ENCODE peak calls at places on chromosomes 16 and 17, in eight cellular contexts. L, O, W, I, F, Q, M and V are unnamed samples.

GRCh38 chr16:57564571-57565270 is 22.3 kb downstream of the ADGRG5 start:
- DNase-seq in L (peak), O (peak), W (no peak), I (peak), F (peak), Q (no peak), M (peak), V (peak)

GRCh38 chr16:17434006-17434405 is 36.8 kb downstream of the XYLT1 start:
- DNase-seq in L (no peak), O (peak), W (no peak), I (no peak), F (no peak), Q (no peak), M (no peak), V (no peak)

GRCh38 chr16:852451-853185 is 52.1 kb upstream of the GNG13 start:
- DNase-seq in L (no peak), O (no peak), W (no peak), I (no peak), F (no peak), Q (no peak), M (no peak), V (no peak)

GRCh38 chr17:69607162-69607834 is 192.8 kb downstream of the MAP2K6 start:
- DNase-seq in L (peak), O (peak), W (peak), I (peak), F (peak), Q (peak), M (peak), V (peak)

GRCh38 chr16:59394526-59394925 is 660.4 kb upstream of the GOT2 start:
- DNase-seq in L (no peak), O (no peak), W (no peak), I (no peak), F (no peak), Q (no peak), M (no peak), V (no peak)

GRCh38 chr17:64005734-64006167 is 7.6 kb downstream of the PRR29 start:
- DNase-seq in L (peak), O (no peak), W (peak), I (no peak), F (no peak), Q (peak), M (peak), V (no peak)

GRCh38 chr16:75534560-75535205 is 1.2 kb downstream of the CHST5 start:
- DNase-seq in L (no peak), O (no peak), W (no peak), I (no peak), F (no peak), Q (no peak), M (no peak), V (no peak)

GRCh38 chr17:29929006-29929543 is 953 bp downstream of the SSH2 start:
- DNase-seq in L (no peak), O (peak), W (no peak), I (no peak), F (peak), Q (peak), M (peak), V (peak)

GRCh38 chr16:12250578-12250977 is 274.0 kb downstream of the SNX29 start:
- DNase-seq in L (no peak), O (no peak), W (no peak), I (no peak), F (no peak), Q (no peak), M (no peak), V (no peak)

GRCh38 chr17:58249270-58250133 is 11.1 kb downstream of the LPO start:
- DNase-seq in L (peak), O (peak), W (peak), I (peak), F (peak), Q (peak), M (peak), V (peak)

GRCh38 chr17:82750241-82750905 is 1.5 kb upstream of the TBCD start:
- DNase-seq in L (no peak), O (no peak), W (no peak), I (no peak), F (no peak), Q (no peak), M (no peak), V (no peak)

GRCh38 chr16:6031102-6031501 is 933.5 kb upstream of the EEF2KMT start:
- DNase-seq in L (no peak), O (no peak), W (no peak), I (no peak), F (no peak), Q (no peak), M (no peak), V (no peak)

GRCh38 chr17:68782829-68783228 is 172.4 kb downstream of the ABCA8 start:
- DNase-seq in L (no peak), O (no peak), W (no peak), I (no peak), F (no peak), Q (no peak), M (peak), V (no peak)

GRCh38 chr17:17376362-17376761 is 73.2 kb downstream of the NT5M start:
- DNase-seq in L (no peak), O (peak), W (peak), I (no peak), F (no peak), Q (no peak), M (peak), V (peak)

GRCh38 chr17:59565959-59566324 is 532 bp downstream of the DHX40 start:
- DNase-seq in L (peak), O (peak), W (peak), I (no peak), F (peak), Q (peak), M (peak), V (peak)

GRCh38 chr16:7492122-7492521 is 159.5 kb downstream of the RBFOX1 start:
- DNase-seq in L (no peak), O (no peak), W (no peak), I (no peak), F (no peak), Q (no peak), M (no peak), V (no peak)

GRCh38 chr16:30829130-30830071 is 42.4 kb upstream of the ZNF629 start:
- DNase-seq in L (no peak), O (no peak), W (no peak), I (no peak), F (no peak), Q (peak), M (peak), V (no peak)

GRCh38 chr16:35255186-35255803 is 1795.9 kb downstream of the TP53TG3F start:
- DNase-seq in L (no peak), O (no peak), W (no peak), I (no peak), F (no peak), Q (no peak), M (no peak), V (no peak)

GRCh38 chr17:73476890-73477350 is 165.1 kb upstream of the CDC42EP4 start:
- DNase-seq in L (no peak), O (no peak), W (no peak), I (no peak), F (no peak), Q (no peak), M (no peak), V (no peak)

GRCh38 chr16:27234603-27235002 is 31.3 kb downstream of the KDM8 start:
- DNase-seq in L (no peak), O (no peak), W (peak), I (no peak), F (no peak), Q (no peak), M (no peak), V (no peak)

GRCh38 chr16:12951392-12951791 is 50.0 kb downstream of the SHISA9 start:
- DNase-seq in L (no peak), O (no peak), W (no peak), I (no peak), F (no peak), Q (no peak), M (no peak), V (no peak)

GRCh38 chr16:53433930-53434435 is 288 bp upstream of the RBL2 start:
- DNase-seq in L (peak), O (peak), W (no peak), I (no peak), F (peak), Q (no peak), M (no peak), V (no peak)

GRCh38 chr16:2846511-2847310 is 11.3 kb downstream of the PRSS22 start:
- DNase-seq in L (no peak), O (peak), W (peak), I (no peak), F (no peak), Q (peak), M (peak), V (peak)

GRCh38 chr16:12395266-12395665 is 408.4 kb downstream of the CPPED1 start:
- DNase-seq in L (no peak), O (no peak), W (no peak), I (no peak), F (peak), Q (no peak), M (no peak), V (peak)

GRCh38 chr17:20952183-20952582 is 90.6 kb downstream of the USP22 start:
- DNase-seq in L (no peak), O (no peak), W (no peak), I (no peak), F (no peak), Q (no peak), M (no peak), V (no peak)

GRCh38 chr17:77770331-77771105 is 188.0 kb upstream of the TNRC6C start:
- DNase-seq in L (no peak), O (peak), W (no peak), I (no peak), F (peak), Q (no peak), M (no peak), V (no peak)

GRCh38 chr17:63932008-63932561 is at the start of gene CD79B:
- DNase-seq in L (peak), O (no peak), W (peak), I (no peak), F (no peak), Q (no peak), M (no peak), V (no peak)

GRCh38 chr17:58337600-58338453 is 9.2 kb upstream of the TSPOAP1 start:
- DNase-seq in L (peak), O (peak), W (peak), I (no peak), F (peak), Q (no peak), M (peak), V (peak)

GRCh38 chr17:65022751-65023421 is 33.7 kb downstream of the GNA13 start:
- DNase-seq in L (peak), O (peak), W (no peak), I (no peak), F (peak), Q (no peak), M (peak), V (peak)

GRCh38 chr16:70252355-70252988 is 732 bp upstream of the EXOSC6 start:
- DNase-seq in L (no peak), O (peak), W (no peak), I (no peak), F (no peak), Q (peak), M (peak), V (no peak)

GRCh38 chr16:73053379-73054130 is 5.6 kb upstream of the ZFHX3 start:
- DNase-seq in L (no peak), O (peak), W (no peak), I (no peak), F (peak), Q (peak), M (peak), V (no peak)
- TF ChIP-seq CTCF in L (no peak), O (no peak), W (no peak), I (no peak), F (peak), Q (no peak), M (no peak), V (no peak)

DNA sequence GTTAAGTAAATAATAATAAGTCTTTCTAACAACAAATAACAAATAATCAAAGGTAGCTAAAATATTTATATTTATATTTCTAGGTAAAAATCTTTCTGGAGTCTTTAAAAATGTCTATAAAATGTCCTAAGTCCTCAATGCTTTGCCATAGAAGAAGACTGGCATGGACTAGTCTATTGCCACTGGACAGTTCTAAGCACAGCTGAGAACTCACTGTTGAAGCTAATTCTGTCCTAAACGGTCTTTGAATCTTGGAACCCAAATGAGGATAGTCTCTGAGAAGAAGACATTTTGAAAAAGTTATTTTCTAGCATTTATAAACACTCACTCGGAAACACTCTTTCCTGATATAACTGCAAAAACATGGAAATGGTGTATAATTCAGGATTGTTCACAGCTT is 539 bp downstream of the MYH8 start:
- DNase-seq in L (no peak), O (no peak), W (no peak), I (no peak), F (no peak), Q (no peak), M (no peak), V (no peak)
- TF ChIP-seq CTCF in L (no peak), O (no peak), W (no peak), I (no peak), F (no peak), Q (no peak), M (no peak), V (no peak)

GRCh38 chr16:9419161-9419560 is 327.7 kb downstream of the HAPSTR1 start:
- DNase-seq in L (no peak), O (no peak), W (no peak), I (no peak), F (no peak), Q (no peak), M (no peak), V (no peak)

GRCh38 chr16:9409753-9410493 is 318.5 kb downstream of the HAPSTR1 start:
- DNase-seq in L (no peak), O (no peak), W (no peak), I (no peak), F (no peak), Q (no peak), M (no peak), V (no peak)

GRCh38 chr16:9412362-9413311 is 321.2 kb downstream of the HAPSTR1 start:
- DNase-seq in L (no peak), O (no peak), W (no peak), I (no peak), F (no peak), Q (no peak), M (no peak), V (no peak)

GRCh38 chr16:9417898-9418297 is 326.5 kb downstream of the HAPSTR1 start:
- DNase-seq in L (no peak), O (no peak), W (no peak), I (no peak), F (no peak), Q (no peak), M (no peak), V (no peak)

GRCh38 chr16:9415588-9415987 is 324.1 kb downstream of the HAPSTR1 start:
- DNase-seq in L (no peak), O (no peak), W (no peak), I (no peak), F (no peak), Q (peak), M (no peak), V (no peak)
- TF ChIP-seq CTCF in L (no peak), O (no peak), W (no peak), I (no peak), F (no peak), Q (no peak), M (no peak), V (no peak)

GRCh38 chr17:7001562-7001961 is 5.7 kb downstream of the ALOX12 start:
- DNase-seq in L (no peak), O (peak), W (no peak), I (no peak), F (peak), Q (peak), M (peak), V (no peak)
- TF ChIP-seq CTCF in L (peak), O (peak), W (no peak), I (no peak), F (peak), Q (peak), M (peak), V (peak)

DNA sequence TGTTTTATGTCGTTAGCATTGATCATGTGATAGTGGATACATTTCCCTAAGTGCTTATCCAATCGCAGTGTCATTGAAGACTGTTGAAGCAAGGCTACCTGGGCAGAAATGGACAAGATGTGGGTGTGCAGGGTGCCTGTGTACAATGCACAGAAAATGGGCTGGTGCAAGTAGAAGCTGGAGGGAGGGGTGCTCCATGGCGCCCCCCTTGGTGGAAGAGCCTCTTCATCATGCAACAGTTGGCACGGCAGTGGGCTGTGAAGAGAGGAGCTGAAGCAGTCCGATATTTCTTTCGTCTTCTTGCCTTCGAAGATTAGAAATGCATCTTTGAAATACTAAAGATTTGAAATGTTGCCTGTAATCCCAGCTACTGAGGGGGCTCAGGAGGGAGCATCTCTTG is 100.5 kb downstream of the PLCG2 start:
- DNase-seq in L (no peak), O (no peak), W (no peak), I (no peak), F (no peak), Q (no peak), M (no peak), V (no peak)
- TF ChIP-seq CTCF in L (peak), O (peak), W (no peak), I (no peak), F (peak), Q (peak), M (no peak), V (peak)

GRCh38 chr16:87461466-87461975 is 31.3 kb downstream of the ZCCHC14 start:
- DNase-seq in L (peak), O (peak), W (no peak), I (no peak), F (no peak), Q (peak), M (peak), V (no peak)
- TF ChIP-seq CTCF in L (peak), O (peak), W (no peak), I (no peak), F (peak), Q (peak), M (no peak), V (peak)

DNA sequence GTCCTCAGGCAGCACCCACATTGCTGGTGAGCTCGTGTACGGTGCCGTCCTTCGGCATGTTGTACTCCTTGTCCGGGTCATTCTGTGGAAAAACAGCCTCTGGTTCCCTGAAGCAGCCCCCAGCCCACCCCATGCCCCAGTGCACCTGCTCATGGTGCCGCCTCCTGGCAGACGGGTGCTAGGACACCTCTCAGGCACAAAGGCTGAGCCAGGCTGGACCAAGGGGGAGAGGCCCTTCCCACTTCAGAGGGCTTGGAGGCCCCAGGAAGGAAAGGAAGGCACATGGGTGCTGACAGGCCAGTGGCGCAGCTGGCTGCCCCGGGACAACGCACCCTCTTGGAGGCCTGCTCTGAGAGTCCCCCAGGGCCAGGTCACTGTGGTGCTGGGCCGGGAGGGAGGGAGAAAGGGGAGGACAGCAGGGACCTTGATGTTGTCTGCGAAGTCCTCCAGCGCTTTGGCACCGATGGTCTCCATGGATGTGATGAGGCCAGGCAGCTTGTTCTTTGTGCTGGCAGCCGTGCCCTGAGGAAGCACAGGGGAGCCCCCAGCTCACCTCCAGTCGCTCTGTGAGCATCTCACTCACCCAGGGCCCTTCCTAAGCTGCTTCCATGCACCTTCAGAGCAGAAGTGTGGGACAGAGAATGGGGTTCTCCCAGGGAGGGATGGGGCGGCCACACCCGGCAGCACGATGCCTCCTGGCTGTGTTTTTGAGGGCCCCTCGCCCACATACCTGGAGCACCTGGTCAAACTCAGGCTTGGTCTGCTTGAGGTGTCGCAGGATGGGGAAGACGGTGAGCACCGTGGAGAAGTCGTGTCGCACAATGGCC is 9.3 kb downstream of the ZACN start:
- DNase-seq in L (no peak), O (no peak), W (no peak), I (no peak), F (no peak), Q (no peak), M (no peak), V (no peak)
- TF ChIP-seq CTCF in L (no peak), O (no peak), W (no peak), I (no peak), F (peak), Q (no peak), M (no peak), V (peak)

GRCh38 chr17:45274033-45274432 is 12.1 kb upstream of the SPATA32 start:
- DNase-seq in L (no peak), O (no peak), W (no peak), I (no peak), F (no peak), Q (no peak), M (no peak), V (no peak)

GRCh38 chr17:45273551-45273957 is 11.7 kb upstream of the SPATA32 start:
- DNase-seq in L (no peak), O (no peak), W (no peak), I (no peak), F (no peak), Q (no peak), M (no peak), V (no peak)

GRCh38 chr17:45271603-45272002 is 9.7 kb upstream of the SPATA32 start:
- DNase-seq in L (no peak), O (no peak), W (no peak), I (no peak), F (no peak), Q (no peak), M (no peak), V (no peak)

GRCh38 chr17:45269912-45270311 is 8.0 kb upstream of the SPATA32 start:
- DNase-seq in L (no peak), O (no peak), W (no peak), I (no peak), F (no peak), Q (no peak), M (no peak), V (no peak)

GRCh38 chr17:45270828-45271418 is 9.0 kb upstream of the SPATA32 start:
- DNase-seq in L (no peak), O (peak), W (peak), I (no peak), F (no peak), Q (peak), M (no peak), V (no peak)
- TF ChIP-seq CTCF in L (peak), O (peak), W (peak), I (no peak), F (peak), Q (peak), M (peak), V (peak)